ENCODE peak calls at places on chromosomes 11 and 22, in eight cellular contexts. One of them, this sample, is unnamed.

GRCh38 chr11:103904324-103904667 is 132.1 kb upstream of the DDI1 start:
- DNase-seq in endothelial cell: no peak
- DNase-seq in mammary epithelial cell: no peak
- DNase-seq in BJ: no peak
- DNase-seq in HFFc6: no peak
- DNase-seq in tibial artery: no peak
- DNase-seq in AG09319: no peak
- DNase-seq in SK-N-SH: no peak
- DNase-seq in this sample: no peak

GRCh38 chr11:36109850-36110606 is 166.2 kb downstream of the LDLRAD3 start:
- DNase-seq in endothelial cell: no peak
- DNase-seq in mammary epithelial cell: no peak
- DNase-seq in BJ: no peak
- DNase-seq in HFFc6: no peak
- DNase-seq in tibial artery: no peak
- DNase-seq in AG09319: no peak
- DNase-seq in SK-N-SH: no peak
- DNase-seq in this sample: no peak

GRCh38 chr11:69531071-69531716 is 49.7 kb downstream of the LINC01488 start:
- DNase-seq in endothelial cell: no peak
- DNase-seq in mammary epithelial cell: no peak
- DNase-seq in BJ: no peak
- DNase-seq in HFFc6: no peak
- DNase-seq in tibial artery: no peak
- DNase-seq in AG09319: no peak
- DNase-seq in SK-N-SH: no peak
- DNase-seq in this sample: no peak

GRCh38 chr11:32149748-32150147 is 58.9 kb downstream of the RCN1 start:
- DNase-seq in endothelial cell: no peak
- DNase-seq in mammary epithelial cell: no peak
- DNase-seq in BJ: no peak
- DNase-seq in HFFc6: no peak
- DNase-seq in tibial artery: no peak
- DNase-seq in AG09319: no peak
- DNase-seq in SK-N-SH: no peak
- DNase-seq in this sample: no peak

GRCh38 chr11:78560066-78560597 is 14.5 kb downstream of the NARS2 start:
- DNase-seq in endothelial cell: no peak
- DNase-seq in mammary epithelial cell: no peak
- DNase-seq in BJ: no peak
- DNase-seq in HFFc6: no peak
- DNase-seq in tibial artery: no peak
- DNase-seq in AG09319: no peak
- DNase-seq in SK-N-SH: peak; percentile 38
- DNase-seq in this sample: no peak

GRCh38 chr22:47012589-47013365 is 250.3 kb downstream of the TBC1D22A start:
- DNase-seq in endothelial cell: no peak
- DNase-seq in mammary epithelial cell: no peak
- DNase-seq in BJ: peak; percentile 44
- DNase-seq in HFFc6: no peak
- DNase-seq in tibial artery: no peak
- DNase-seq in AG09319: no peak
- DNase-seq in SK-N-SH: no peak
- DNase-seq in this sample: no peak

GRCh38 chr11:106156290-106156937 is 79.0 kb downstream of the AASDHPPT start:
- DNase-seq in endothelial cell: peak; percentile 25
- DNase-seq in mammary epithelial cell: peak; percentile 58
- DNase-seq in BJ: peak; percentile 21
- DNase-seq in HFFc6: peak; percentile 48
- DNase-seq in tibial artery: no peak
- DNase-seq in AG09319: peak; percentile 58
- DNase-seq in SK-N-SH: peak; percentile 27
- DNase-seq in this sample: peak; percentile 24

GRCh38 chr11:12439615-12440014 is 62.2 kb downstream of the PARVA start:
- DNase-seq in endothelial cell: no peak
- DNase-seq in mammary epithelial cell: no peak
- DNase-seq in BJ: no peak
- DNase-seq in HFFc6: no peak
- DNase-seq in tibial artery: no peak
- DNase-seq in AG09319: no peak
- DNase-seq in SK-N-SH: no peak
- DNase-seq in this sample: no peak

GRCh38 chr11:63020671-63021255 is 5.1 kb upstream of the SLC22A8 start:
- DNase-seq in endothelial cell: peak; percentile 53
- DNase-seq in mammary epithelial cell: no peak
- DNase-seq in BJ: no peak
- DNase-seq in HFFc6: no peak
- DNase-seq in tibial artery: no peak
- DNase-seq in AG09319: no peak
- DNase-seq in SK-N-SH: peak; percentile 45
- DNase-seq in this sample: peak; percentile 61

GRCh38 chr11:6654281-6655019 is 1.2 kb downstream of the DCHS1 start:
- DNase-seq in endothelial cell: no peak
- DNase-seq in mammary epithelial cell: no peak
- DNase-seq in BJ: no peak
- DNase-seq in HFFc6: no peak
- DNase-seq in tibial artery: no peak
- DNase-seq in AG09319: no peak
- DNase-seq in SK-N-SH: peak; percentile 52
- DNase-seq in this sample: peak; percentile 32

DNA sequence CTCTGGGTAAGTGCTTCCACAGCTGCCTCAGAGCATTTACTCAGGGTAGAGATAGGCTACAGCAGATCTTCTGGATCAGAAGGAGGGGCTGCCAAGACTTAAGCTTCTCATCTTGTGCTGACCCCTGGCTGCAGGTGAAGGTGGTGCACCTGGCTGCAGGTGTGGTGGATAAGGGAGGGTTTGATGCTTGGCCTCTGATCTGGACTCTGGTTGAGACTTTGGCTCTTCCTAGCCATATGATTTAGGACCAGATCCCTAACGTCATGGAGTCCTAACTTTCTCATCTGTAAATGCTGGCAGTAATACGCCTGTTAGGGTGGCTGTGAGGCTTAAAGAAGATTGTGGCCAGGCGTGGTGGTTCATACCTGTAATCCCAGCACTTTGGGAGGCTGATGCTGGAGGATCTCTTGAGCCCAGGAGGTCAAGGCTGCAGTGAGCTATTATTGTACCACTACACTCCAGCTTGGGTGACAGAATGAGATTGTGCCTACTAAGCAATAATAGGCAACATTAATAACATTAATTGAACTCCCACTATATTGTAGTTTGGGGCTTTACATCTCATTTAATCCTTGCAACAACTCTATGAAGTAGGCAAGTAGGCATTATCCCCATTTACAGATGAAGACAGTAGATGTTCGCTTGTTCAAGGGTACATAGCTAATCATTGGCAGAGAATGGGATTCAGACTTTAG is 10.7 kb downstream of the DTX4 start:
- DNase-seq in endothelial cell: no peak
- DNase-seq in mammary epithelial cell: peak; percentile 37
- DNase-seq in BJ: no peak
- DNase-seq in HFFc6: no peak
- DNase-seq in tibial artery: no peak
- DNase-seq in AG09319: no peak
- DNase-seq in SK-N-SH: no peak
- DNase-seq in this sample: peak; percentile 45
- TF ChIP-seq CTCF in endothelial cell: peak; percentile 41
- TF ChIP-seq CTCF in mammary epithelial cell: peak; percentile 76
- TF ChIP-seq CTCF in BJ: no peak
- TF ChIP-seq CTCF in HFFc6: peak; percentile 49
- TF ChIP-seq CTCF in tibial artery: no peak
- TF ChIP-seq CTCF in AG09319: no peak
- TF ChIP-seq CTCF in SK-N-SH: no peak
- TF ChIP-seq CTCF in this sample: peak; percentile 30

DNA sequence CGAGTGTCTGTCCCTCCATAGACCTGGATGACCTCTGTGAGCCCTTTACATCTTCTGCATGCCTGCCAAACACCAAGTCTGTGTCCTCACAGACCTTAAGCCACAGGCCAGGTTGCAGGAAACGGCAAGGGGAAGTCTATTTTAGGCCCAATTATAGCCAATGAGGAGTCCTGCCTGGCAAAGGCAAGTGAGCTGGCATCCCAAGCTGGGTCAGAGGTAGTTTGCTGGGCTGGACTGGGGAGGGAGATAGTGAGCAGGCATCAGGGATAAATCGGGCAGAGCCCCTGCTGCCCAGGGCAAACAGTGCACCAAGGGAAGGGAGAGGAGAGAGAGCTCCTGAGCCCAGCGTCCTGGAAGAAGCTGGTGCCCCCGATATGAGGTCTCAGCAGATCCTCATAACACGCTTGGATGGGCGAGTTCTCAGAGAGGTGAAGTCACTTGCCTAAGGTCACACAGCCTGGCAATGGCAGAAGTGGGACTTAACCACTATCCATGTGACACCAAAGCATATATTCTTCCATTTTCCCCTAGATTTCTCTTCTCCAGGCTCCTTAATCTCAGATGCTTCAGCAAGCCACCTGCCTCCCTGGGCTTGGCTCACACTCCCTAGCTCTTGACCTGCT is 3.7 kb upstream of the RELT start:
- DNase-seq in endothelial cell: peak; percentile 38
- DNase-seq in mammary epithelial cell: no peak
- DNase-seq in BJ: no peak
- DNase-seq in HFFc6: peak; percentile 53
- DNase-seq in tibial artery: no peak
- DNase-seq in AG09319: no peak
- DNase-seq in SK-N-SH: no peak
- DNase-seq in this sample: no peak
- TF ChIP-seq CTCF in endothelial cell: no peak
- TF ChIP-seq CTCF in mammary epithelial cell: peak; percentile 32
- TF ChIP-seq CTCF in BJ: peak; percentile 47
- TF ChIP-seq CTCF in HFFc6: peak; percentile 54
- TF ChIP-seq CTCF in tibial artery: peak; percentile 5
- TF ChIP-seq CTCF in AG09319: peak; percentile 21
- TF ChIP-seq CTCF in SK-N-SH: peak; percentile 36
- TF ChIP-seq CTCF in this sample: no peak

DNA sequence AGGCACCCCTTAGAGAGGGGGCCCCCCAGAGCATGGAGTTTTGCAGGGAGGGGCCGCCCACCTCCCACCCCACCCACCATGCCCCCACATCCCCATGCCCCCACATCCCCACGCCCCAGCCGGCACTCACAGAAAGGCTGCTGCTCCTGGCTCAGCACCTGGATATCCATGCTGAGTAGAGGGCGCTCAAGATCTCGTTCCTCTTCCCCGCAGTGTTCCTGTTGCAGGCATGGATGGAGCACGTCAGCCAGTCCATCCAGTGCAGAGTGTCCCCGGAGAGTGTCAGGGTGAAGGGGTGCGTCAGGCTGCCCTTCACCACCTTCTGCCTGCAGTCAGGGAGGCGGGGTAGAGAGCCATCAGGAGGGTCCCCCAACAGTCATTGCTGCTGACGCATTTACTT is 156.2 kb downstream of the CRYBB2 start:
- DNase-seq in endothelial cell: peak; percentile 49
- DNase-seq in mammary epithelial cell: no peak
- DNase-seq in BJ: no peak
- DNase-seq in HFFc6: no peak
- DNase-seq in tibial artery: no peak
- DNase-seq in AG09319: no peak
- DNase-seq in SK-N-SH: no peak
- DNase-seq in this sample: no peak
- TF ChIP-seq CTCF in endothelial cell: no peak
- TF ChIP-seq CTCF in mammary epithelial cell: no peak
- TF ChIP-seq CTCF in BJ: no peak
- TF ChIP-seq CTCF in HFFc6: no peak
- TF ChIP-seq CTCF in tibial artery: no peak
- TF ChIP-seq CTCF in AG09319: no peak
- TF ChIP-seq CTCF in SK-N-SH: no peak
- TF ChIP-seq CTCF in this sample: no peak

GRCh38 chr11:131760191-131760951 is 390.0 kb downstream of the NTM start:
- DNase-seq in endothelial cell: peak; percentile 38
- DNase-seq in mammary epithelial cell: no peak
- DNase-seq in BJ: peak; percentile 84
- DNase-seq in HFFc6: peak; percentile 35
- DNase-seq in tibial artery: no peak
- DNase-seq in AG09319: no peak
- DNase-seq in SK-N-SH: no peak
- DNase-seq in this sample: no peak
- TF ChIP-seq CTCF in endothelial cell: no peak
- TF ChIP-seq CTCF in mammary epithelial cell: no peak
- TF ChIP-seq CTCF in BJ: no peak
- TF ChIP-seq CTCF in HFFc6: no peak
- TF ChIP-seq CTCF in tibial artery: no peak
- TF ChIP-seq CTCF in AG09319: no peak
- TF ChIP-seq CTCF in SK-N-SH: no peak
- TF ChIP-seq CTCF in this sample: no peak

GRCh38 chr11:3046190-3046589 is 11.0 kb downstream of the CARS1 start:
- DNase-seq in endothelial cell: peak; percentile 28
- DNase-seq in mammary epithelial cell: no peak
- DNase-seq in BJ: no peak
- DNase-seq in HFFc6: no peak
- DNase-seq in tibial artery: no peak
- DNase-seq in AG09319: no peak
- DNase-seq in SK-N-SH: peak; percentile 48
- DNase-seq in this sample: no peak
- TF ChIP-seq CTCF in endothelial cell: peak; percentile 20
- TF ChIP-seq CTCF in mammary epithelial cell: peak; percentile 31
- TF ChIP-seq CTCF in BJ: peak; percentile 35
- TF ChIP-seq CTCF in HFFc6: peak; percentile 53
- TF ChIP-seq CTCF in tibial artery: no peak
- TF ChIP-seq CTCF in AG09319: peak; percentile 12
- TF ChIP-seq CTCF in SK-N-SH: peak; percentile 43
- TF ChIP-seq CTCF in this sample: no peak